ENCODE peak calls at places on chromosomes 4 and X, in ten cellular contexts. Y, R, D, G, M, W, Z, F, B and A are unnamed samples.
A peak's percentile ranks its signal among the peaks of the same experiment; 100 is the strongest.

GRCh38 chr4:184416913-184417734 is 57.2 kb downstream of the IRF2 start:
- DNase-seq in Y (no peak), R (no peak), D (no peak), G (no peak), M (no peak), W (peak; percentile 63), Z (peak; percentile 64), F (no peak), B (peak; percentile 79), A (no peak)

GRCh38 chr4:110612631-110613269 is 10.1 kb downstream of the PITX2 start:
- DNase-seq in Y (no peak), R (no peak), D (no peak), G (no peak), M (no peak), W (no peak), Z (no peak), F (no peak), B (no peak), A (no peak)

GRCh38 chr4:113758361-113758760 is 3.2 kb downstream of the CAMK2D start:
- DNase-seq in Y (no peak), R (no peak), D (no peak), G (no peak), M (no peak), W (no peak), Z (no peak), F (no peak), B (no peak), A (no peak)

GRCh38 chr4:31458813-31459212 is 738.6 kb downstream of the PCDH7 start:
- DNase-seq in Y (no peak), R (no peak), D (no peak), G (no peak), M (no peak), W (no peak), Z (no peak), F (peak; percentile 49), B (no peak), A (no peak)

GRCh38 chr4:13133700-13134099 is 350.4 kb downstream of the RAB28 start:
- DNase-seq in Y (no peak), R (no peak), D (no peak), G (no peak), M (no peak), W (no peak), Z (no peak), F (no peak), B (no peak), A (no peak)

GRCh38 chrX:11435568-11435967 is 142.4 kb downstream of the AMELX start:
- DNase-seq in Y (no peak), R (no peak), D (no peak), G (no peak), M (no peak), W (no peak), Z (no peak), F (no peak), B (no peak), A (no peak)

GRCh38 chr4:7417639-7418038 is 17.1 kb downstream of the PSAPL1 start:
- DNase-seq in Y (no peak), R (no peak), D (no peak), G (no peak), M (no peak), W (no peak), Z (no peak), F (no peak), B (peak; percentile 24), A (no peak)

GRCh38 chr4:139710073-139710472 is 44.5 kb downstream of the MGST2 start:
- DNase-seq in Y (no peak), R (no peak), D (no peak), G (no peak), M (no peak), W (no peak), Z (no peak), F (no peak), B (no peak), A (no peak)

GRCh38 chrX:153959649-153960048 is 12.0 kb downstream of the HCFC1 start:
- DNase-seq in Y (no peak), R (no peak), D (no peak), G (no peak), M (no peak), W (no peak), Z (no peak), F (no peak), B (no peak), A (no peak)

GRCh38 chr4:12411072-12411471 is 982.4 kb upstream of the HS3ST1 start:
- DNase-seq in Y (no peak), R (no peak), D (no peak), G (no peak), M (no peak), W (no peak), Z (no peak), F (no peak), B (no peak), A (no peak)

GRCh38 chrX:39725114-39725513 is 372.6 kb downstream of the BCOR start:
- DNase-seq in Y (no peak), R (no peak), D (no peak), G (no peak), M (no peak), W (no peak), Z (no peak), F (no peak), B (no peak), A (no peak)

GRCh38 chrX:130741151-130741550 is 161.9 kb downstream of the ENOX2 start:
- DNase-seq in Y (no peak), R (no peak), D (no peak), G (no peak), M (no peak), W (no peak), Z (no peak), F (no peak), B (no peak), A (no peak)

GRCh38 chr4:137819964-137820383 is 287.7 kb upstream of the PCDH18 start:
- DNase-seq in Y (no peak), R (no peak), D (peak; percentile 41), G (no peak), M (peak; percentile 57), W (no peak), Z (peak; percentile 83), F (peak; percentile 8), B (no peak), A (no peak)

GRCh38 chr4:95290702-95291101 is 258.1 kb downstream of the UNC5C start:
- DNase-seq in Y (no peak), R (no peak), D (no peak), G (no peak), M (no peak), W (no peak), Z (no peak), F (no peak), B (no peak), A (no peak)

GRCh38 chr4:26174033-26174432 is 146.8 kb upstream of the RBPJ start:
- DNase-seq in Y (no peak), R (no peak), D (no peak), G (no peak), M (no peak), W (no peak), Z (no peak), F (no peak), B (no peak), A (no peak)

GRCh38 chrX:76433219-76433618 is 5.7 kb downstream of the MAGEE1 start:
- DNase-seq in Y (no peak), R (no peak), D (no peak), G (no peak), M (no peak), W (no peak), Z (no peak), F (no peak), B (no peak), A (no peak)

GRCh38 chr4:145083891-145084640 is 13.9 kb downstream of the ANAPC10 start:
- DNase-seq in Y (no peak), R (no peak), D (no peak), G (no peak), M (no peak), W (no peak), Z (no peak), F (no peak), B (no peak), A (no peak)

GRCh38 chr4:5383191-5383980 is 325.0 kb downstream of the EVC2 start:
- DNase-seq in Y (no peak), R (no peak), D (no peak), G (no peak), M (no peak), W (no peak), Z (no peak), F (no peak), B (no peak), A (no peak)

GRCh38 chr4:139834210-139834609 is 168.6 kb downstream of the MGST2 start:
- DNase-seq in Y (no peak), R (peak; percentile 40), D (no peak), G (no peak), M (no peak), W (no peak), Z (no peak), F (no peak), B (no peak), A (no peak)